ENCODE peak calls at places on chromosomes 2 and 18, in eight cellular contexts. One of them, this sample, is unnamed.

GRCh38 chr2:58448065-58448507 is 207.0 kb upstream of the FANCL start:
- DNase-seq in stimulated activated naive CD8-positive, alpha-beta T cell treated with anti-CD3 and anti-CD28 coated beads, Interleukin-15, Interleukin-2, amounts not matched to agents 100 U/mL and 50 U/mL, for 24 hours: peak
- DNase-seq in DMS 273 treated with DMSO at 0.1 percent for 48 hours: no peak
- DNase-seq in activated gamma-delta T cell: no peak
- DNase-seq in H54: no peak
- DNase-seq in suprapubic skin: no peak
- DNase-seq in colonic mucosa: peak
- DNase-seq in COR-L47: peak
- DNase-seq in this sample: peak

GRCh38 chr2:102848366-102848839 is 86.6 kb downstream of the TMEM182 start:
- DNase-seq in stimulated activated naive CD8-positive, alpha-beta T cell treated with anti-CD3 and anti-CD28 coated beads, Interleukin-15, Interleukin-2, amounts not matched to agents 100 U/mL and 50 U/mL, for 24 hours: peak
- DNase-seq in H54: peak
- DNase-seq in DMS 273 treated with DMSO at 0.1 percent for 48 hours: peak
- DNase-seq in suprapubic skin: no peak
- DNase-seq in COR-L47: peak
- DNase-seq in colonic mucosa: peak
- DNase-seq in activated gamma-delta T cell: no peak
- DNase-seq in this sample: peak

GRCh38 chr2:221476195-221476594 is 95.9 kb downstream of the EPHA4 start:
- DNase-seq in colonic mucosa: no peak
- DNase-seq in activated gamma-delta T cell: no peak
- DNase-seq in suprapubic skin: no peak
- DNase-seq in stimulated activated naive CD8-positive, alpha-beta T cell treated with anti-CD3 and anti-CD28 coated beads, Interleukin-15, Interleukin-2, amounts not matched to agents 100 U/mL and 50 U/mL, for 24 hours: no peak
- DNase-seq in H54: no peak
- DNase-seq in DMS 273 treated with DMSO at 0.1 percent for 48 hours: no peak
- DNase-seq in COR-L47: no peak
- DNase-seq in this sample: no peak

GRCh38 chr2:8307779-8308178 is 374.1 kb upstream of the ID2 start:
- DNase-seq in colonic mucosa: peak
- DNase-seq in stimulated activated naive CD8-positive, alpha-beta T cell treated with anti-CD3 and anti-CD28 coated beads, Interleukin-15, Interleukin-2, amounts not matched to agents 100 U/mL and 50 U/mL, for 24 hours: no peak
- DNase-seq in activated gamma-delta T cell: no peak
- DNase-seq in suprapubic skin: no peak
- DNase-seq in H54: no peak
- DNase-seq in COR-L47: no peak
- DNase-seq in DMS 273 treated with DMSO at 0.1 percent for 48 hours: no peak
- DNase-seq in this sample: no peak

GRCh38 chr2:173090291-173090877 is 14.7 kb downstream of the MAP3K20 start:
- DNase-seq in COR-L47: no peak
- DNase-seq in H54: no peak
- DNase-seq in DMS 273 treated with DMSO at 0.1 percent for 48 hours: no peak
- DNase-seq in suprapubic skin: no peak
- DNase-seq in stimulated activated naive CD8-positive, alpha-beta T cell treated with anti-CD3 and anti-CD28 coated beads, Interleukin-15, Interleukin-2, amounts not matched to agents 100 U/mL and 50 U/mL, for 24 hours: no peak
- DNase-seq in activated gamma-delta T cell: no peak
- DNase-seq in colonic mucosa: no peak
- DNase-seq in this sample: no peak

GRCh38 chr2:241764272-241765241 is 12.1 kb upstream of the GAL3ST2 start:
- DNase-seq in COR-L47: no peak
- DNase-seq in colonic mucosa: no peak
- DNase-seq in stimulated activated naive CD8-positive, alpha-beta T cell treated with anti-CD3 and anti-CD28 coated beads, Interleukin-15, Interleukin-2, amounts not matched to agents 100 U/mL and 50 U/mL, for 24 hours: no peak
- DNase-seq in H54: no peak
- DNase-seq in DMS 273 treated with DMSO at 0.1 percent for 48 hours: no peak
- DNase-seq in activated gamma-delta T cell: no peak
- DNase-seq in suprapubic skin: no peak
- DNase-seq in this sample: no peak

GRCh38 chr2:109498906-109499305 is 114.9 kb downstream of the SEPTIN10 start:
- DNase-seq in H54: no peak
- DNase-seq in stimulated activated naive CD8-positive, alpha-beta T cell treated with anti-CD3 and anti-CD28 coated beads, Interleukin-15, Interleukin-2, amounts not matched to agents 100 U/mL and 50 U/mL, for 24 hours: no peak
- DNase-seq in activated gamma-delta T cell: no peak
- DNase-seq in suprapubic skin: no peak
- DNase-seq in DMS 273 treated with DMSO at 0.1 percent for 48 hours: no peak
- DNase-seq in COR-L47: no peak
- DNase-seq in colonic mucosa: no peak
- DNase-seq in this sample: no peak

GRCh38 chr2:36562245-36562644 is 35.7 kb downstream of the FEZ2 start:
- DNase-seq in DMS 273 treated with DMSO at 0.1 percent for 48 hours: no peak
- DNase-seq in stimulated activated naive CD8-positive, alpha-beta T cell treated with anti-CD3 and anti-CD28 coated beads, Interleukin-15, Interleukin-2, amounts not matched to agents 100 U/mL and 50 U/mL, for 24 hours: no peak
- DNase-seq in colonic mucosa: no peak
- DNase-seq in suprapubic skin: no peak
- DNase-seq in activated gamma-delta T cell: no peak
- DNase-seq in H54: no peak
- DNase-seq in COR-L47: no peak
- DNase-seq in this sample: no peak

GRCh38 chr2:15745907-15746306 is 154.2 kb downstream of the DDX1 start:
- DNase-seq in activated gamma-delta T cell: no peak
- DNase-seq in H54: no peak
- DNase-seq in suprapubic skin: no peak
- DNase-seq in stimulated activated naive CD8-positive, alpha-beta T cell treated with anti-CD3 and anti-CD28 coated beads, Interleukin-15, Interleukin-2, amounts not matched to agents 100 U/mL and 50 U/mL, for 24 hours: no peak
- DNase-seq in colonic mucosa: no peak
- DNase-seq in DMS 273 treated with DMSO at 0.1 percent for 48 hours: no peak
- DNase-seq in COR-L47: no peak
- DNase-seq in this sample: no peak

GRCh38 chr2:54298511-54298910 is 42.5 kb upstream of the TSPYL6 start:
- DNase-seq in colonic mucosa: no peak
- DNase-seq in DMS 273 treated with DMSO at 0.1 percent for 48 hours: no peak
- DNase-seq in suprapubic skin: no peak
- DNase-seq in COR-L47: no peak
- DNase-seq in activated gamma-delta T cell: no peak
- DNase-seq in H54: no peak
- DNase-seq in stimulated activated naive CD8-positive, alpha-beta T cell treated with anti-CD3 and anti-CD28 coated beads, Interleukin-15, Interleukin-2, amounts not matched to agents 100 U/mL and 50 U/mL, for 24 hours: no peak
- DNase-seq in this sample: no peak

GRCh38 chr2:170782673-170783072 is 12.5 kb downstream of the ERICH2 start:
- DNase-seq in stimulated activated naive CD8-positive, alpha-beta T cell treated with anti-CD3 and anti-CD28 coated beads, Interleukin-15, Interleukin-2, amounts not matched to agents 100 U/mL and 50 U/mL, for 24 hours: no peak
- DNase-seq in colonic mucosa: no peak
- DNase-seq in DMS 273 treated with DMSO at 0.1 percent for 48 hours: no peak
- DNase-seq in activated gamma-delta T cell: no peak
- DNase-seq in COR-L47: no peak
- DNase-seq in suprapubic skin: no peak
- DNase-seq in H54: no peak
- DNase-seq in this sample: no peak

GRCh38 chr2:148645925-148646559 is 1.5 kb downstream of the EPC2 start:
- DNase-seq in suprapubic skin: peak
- DNase-seq in H54: peak
- DNase-seq in stimulated activated naive CD8-positive, alpha-beta T cell treated with anti-CD3 and anti-CD28 coated beads, Interleukin-15, Interleukin-2, amounts not matched to agents 100 U/mL and 50 U/mL, for 24 hours: peak
- DNase-seq in activated gamma-delta T cell: no peak
- DNase-seq in COR-L47: peak
- DNase-seq in colonic mucosa: peak
- DNase-seq in DMS 273 treated with DMSO at 0.1 percent for 48 hours: peak
- DNase-seq in this sample: peak

GRCh38 chr2:33123216-33123615 is 176.5 kb downstream of the LTBP1 start:
- DNase-seq in stimulated activated naive CD8-positive, alpha-beta T cell treated with anti-CD3 and anti-CD28 coated beads, Interleukin-15, Interleukin-2, amounts not matched to agents 100 U/mL and 50 U/mL, for 24 hours: no peak
- DNase-seq in DMS 273 treated with DMSO at 0.1 percent for 48 hours: no peak
- DNase-seq in colonic mucosa: no peak
- DNase-seq in activated gamma-delta T cell: no peak
- DNase-seq in H54: no peak
- DNase-seq in suprapubic skin: no peak
- DNase-seq in COR-L47: no peak
- DNase-seq in this sample: no peak

GRCh38 chr2:53475320-53475719 is 292.3 kb upstream of the CHAC2 start:
- DNase-seq in COR-L47: no peak
- DNase-seq in activated gamma-delta T cell: no peak
- DNase-seq in colonic mucosa: no peak
- DNase-seq in stimulated activated naive CD8-positive, alpha-beta T cell treated with anti-CD3 and anti-CD28 coated beads, Interleukin-15, Interleukin-2, amounts not matched to agents 100 U/mL and 50 U/mL, for 24 hours: no peak
- DNase-seq in H54: peak
- DNase-seq in suprapubic skin: no peak
- DNase-seq in DMS 273 treated with DMSO at 0.1 percent for 48 hours: no peak
- DNase-seq in this sample: no peak

GRCh38 chr2:198950813-198951212 is 506.9 kb downstream of the SATB2 start:
- DNase-seq in DMS 273 treated with DMSO at 0.1 percent for 48 hours: no peak
- DNase-seq in activated gamma-delta T cell: no peak
- DNase-seq in COR-L47: no peak
- DNase-seq in suprapubic skin: no peak
- DNase-seq in stimulated activated naive CD8-positive, alpha-beta T cell treated with anti-CD3 and anti-CD28 coated beads, Interleukin-15, Interleukin-2, amounts not matched to agents 100 U/mL and 50 U/mL, for 24 hours: no peak
- DNase-seq in H54: no peak
- DNase-seq in colonic mucosa: no peak
- DNase-seq in this sample: no peak

GRCh38 chr2:60602388-60602787 is 48.9 kb upstream of the BCL11A start:
- DNase-seq in DMS 273 treated with DMSO at 0.1 percent for 48 hours: no peak
- DNase-seq in stimulated activated naive CD8-positive, alpha-beta T cell treated with anti-CD3 and anti-CD28 coated beads, Interleukin-15, Interleukin-2, amounts not matched to agents 100 U/mL and 50 U/mL, for 24 hours: no peak
- DNase-seq in activated gamma-delta T cell: no peak
- DNase-seq in colonic mucosa: no peak
- DNase-seq in suprapubic skin: no peak
- DNase-seq in COR-L47: no peak
- DNase-seq in H54: no peak
- DNase-seq in this sample: no peak

GRCh38 chr18:64791211-64791610 is 642.3 kb upstream of the LINC00305 start:
- DNase-seq in COR-L47: no peak
- DNase-seq in DMS 273 treated with DMSO at 0.1 percent for 48 hours: no peak
- DNase-seq in suprapubic skin: no peak
- DNase-seq in H54: no peak
- DNase-seq in colonic mucosa: no peak
- DNase-seq in stimulated activated naive CD8-positive, alpha-beta T cell treated with anti-CD3 and anti-CD28 coated beads, Interleukin-15, Interleukin-2, amounts not matched to agents 100 U/mL and 50 U/mL, for 24 hours: no peak
- DNase-seq in activated gamma-delta T cell: no peak
- DNase-seq in this sample: no peak

GRCh38 chr2:197599285-197599965 is 76.0 kb downstream of the RFTN2 start:
- DNase-seq in colonic mucosa: no peak
- DNase-seq in DMS 273 treated with DMSO at 0.1 percent for 48 hours: peak
- DNase-seq in COR-L47: no peak
- DNase-seq in activated gamma-delta T cell: no peak
- DNase-seq in H54: peak
- DNase-seq in suprapubic skin: no peak
- DNase-seq in stimulated activated naive CD8-positive, alpha-beta T cell treated with anti-CD3 and anti-CD28 coated beads, Interleukin-15, Interleukin-2, amounts not matched to agents 100 U/mL and 50 U/mL, for 24 hours: peak
- DNase-seq in this sample: no peak

GRCh38 chr2:197708331-197708730 is 3.2 kb downstream of the MARS2 start:
- DNase-seq in stimulated activated naive CD8-positive, alpha-beta T cell treated with anti-CD3 and anti-CD28 coated beads, Interleukin-15, Interleukin-2, amounts not matched to agents 100 U/mL and 50 U/mL, for 24 hours: no peak
- DNase-seq in colonic mucosa: no peak
- DNase-seq in H54: peak
- DNase-seq in COR-L47: no peak
- DNase-seq in suprapubic skin: no peak
- DNase-seq in DMS 273 treated with DMSO at 0.1 percent for 48 hours: no peak
- DNase-seq in activated gamma-delta T cell: no peak
- DNase-seq in this sample: no peak

GRCh38 chr2:56299166-56299806 is 115.5 kb downstream of the CCDC85A start:
- DNase-seq in DMS 273 treated with DMSO at 0.1 percent for 48 hours: no peak
- DNase-seq in activated gamma-delta T cell: no peak
- DNase-seq in stimulated activated naive CD8-positive, alpha-beta T cell treated with anti-CD3 and anti-CD28 coated beads, Interleukin-15, Interleukin-2, amounts not matched to agents 100 U/mL and 50 U/mL, for 24 hours: no peak
- DNase-seq in suprapubic skin: no peak
- DNase-seq in COR-L47: no peak
- DNase-seq in colonic mucosa: no peak
- DNase-seq in H54: no peak
- DNase-seq in this sample: no peak

GRCh38 chr2:10620481-10620880 is 69.3 kb downstream of the NOL10 start:
- DNase-seq in COR-L47: no peak
- DNase-seq in stimulated activated naive CD8-positive, alpha-beta T cell treated with anti-CD3 and anti-CD28 coated beads, Interleukin-15, Interleukin-2, amounts not matched to agents 100 U/mL and 50 U/mL, for 24 hours: no peak
- DNase-seq in suprapubic skin: no peak
- DNase-seq in colonic mucosa: no peak
- DNase-seq in activated gamma-delta T cell: no peak
- DNase-seq in H54: peak
- DNase-seq in DMS 273 treated with DMSO at 0.1 percent for 48 hours: no peak
- DNase-seq in this sample: no peak

GRCh38 chr2:236981710-236982485 is 103.8 kb upstream of the COPS8 start:
- DNase-seq in suprapubic skin: no peak
- DNase-seq in H54: no peak
- DNase-seq in DMS 273 treated with DMSO at 0.1 percent for 48 hours: no peak
- DNase-seq in stimulated activated naive CD8-positive, alpha-beta T cell treated with anti-CD3 and anti-CD28 coated beads, Interleukin-15, Interleukin-2, amounts not matched to agents 100 U/mL and 50 U/mL, for 24 hours: no peak
- DNase-seq in activated gamma-delta T cell: no peak
- DNase-seq in colonic mucosa: no peak
- DNase-seq in COR-L47: no peak
- DNase-seq in this sample: no peak

GRCh38 chr18:45069542-45069941 is 388.9 kb downstream of the SETBP1 start:
- DNase-seq in activated gamma-delta T cell: no peak
- DNase-seq in DMS 273 treated with DMSO at 0.1 percent for 48 hours: no peak
- DNase-seq in COR-L47: no peak
- DNase-seq in stimulated activated naive CD8-positive, alpha-beta T cell treated with anti-CD3 and anti-CD28 coated beads, Interleukin-15, Interleukin-2, amounts not matched to agents 100 U/mL and 50 U/mL, for 24 hours: no peak
- DNase-seq in colonic mucosa: no peak
- DNase-seq in H54: no peak
- DNase-seq in suprapubic skin: no peak
- DNase-seq in this sample: no peak

GRCh38 chr2:148927010-148927409 is 52.0 kb downstream of the KIF5C start:
- DNase-seq in suprapubic skin: no peak
- DNase-seq in activated gamma-delta T cell: no peak
- DNase-seq in stimulated activated naive CD8-positive, alpha-beta T cell treated with anti-CD3 and anti-CD28 coated beads, Interleukin-15, Interleukin-2, amounts not matched to agents 100 U/mL and 50 U/mL, for 24 hours: peak
- DNase-seq in H54: no peak
- DNase-seq in COR-L47: no peak
- DNase-seq in DMS 273 treated with DMSO at 0.1 percent for 48 hours: no peak
- DNase-seq in colonic mucosa: peak
- DNase-seq in this sample: no peak

This sample was measured in NCI-H1105.